ENCODE peak calls at places on chromosome 19, in ten cellular contexts. H is effector memory CD4-positive, alpha-beta T cell; S is fibroblast of mammary gland; U is stimulated activated CD4-positive, alpha-beta T cell treated with anti-CD3 and anti-CD28 coated beads, TNF-alpha, amount 100 ng/mL, for 48 hours; O is kidney tubule cell; G is Calu3; I is NCI-H226; Q is activated naive CD4-positive, alpha-beta T cell treated with Interleukin-2 at 50 U/mL for 16 hours; N is NCI-H2081; A is cardiac muscle cell. R is an unnamed sample.

GRCh38 chr19:13155472-13156284 is 5.5 kb downstream of the IER2 start:
- DNase-seq in H (peak), S (peak), U (no peak), O (peak), G (peak), I (peak), Q (peak), N (peak), A (peak), R (peak)

GRCh38 chr19:7562646-7563393 is 27.3 kb downstream of the PNPLA6 start:
- DNase-seq in H (no peak), S (no peak), U (no peak), O (peak), G (no peak), I (no peak), Q (no peak), N (no peak), A (peak), R (no peak)

GRCh38 chr19:1181606-1182005 is 7.5 kb upstream of the SBNO2 start:
- DNase-seq in H (no peak), S (no peak), U (no peak), O (peak), G (peak), I (no peak), Q (no peak), N (no peak), A (no peak), R (no peak)

GRCh38 chr19:12703056-12703455 is 6.6 kb upstream of the FBXW9 start:
- DNase-seq in H (no peak), S (peak), U (no peak), O (peak), G (no peak), I (peak), Q (no peak), N (no peak), A (peak), R (peak)

GRCh38 chr19:4234142-4234861 is 5.0 kb downstream of the EBI3 start:
- DNase-seq in H (no peak), S (no peak), U (no peak), O (no peak), G (no peak), I (no peak), Q (no peak), N (no peak), A (no peak), R (no peak)

GRCh38 chr19:29510701-29511265 is 15.0 kb upstream of the VSTM2B start:
- DNase-seq in H (no peak), S (no peak), U (no peak), O (no peak), G (no peak), I (no peak), Q (no peak), N (no peak), A (no peak), R (no peak)

GRCh38 chr19:409515-410242 is 732 bp upstream of the C2CD4C start:
- DNase-seq in H (no peak), S (no peak), U (no peak), O (no peak), G (no peak), I (no peak), Q (no peak), N (peak), A (peak), R (no peak)

GRCh38 chr19:40585677-40586422 is 9.2 kb downstream of the SHKBP1 start:
- DNase-seq in H (no peak), S (peak), U (no peak), O (peak), G (no peak), I (no peak), Q (no peak), N (no peak), A (no peak), R (peak)

GRCh38 chr19:15696654-15697194 is 23.8 kb downstream of the CYP4F12 start:
- DNase-seq in H (no peak), S (no peak), U (no peak), O (no peak), G (no peak), I (no peak), Q (no peak), N (no peak), A (no peak), R (no peak)